ENCODE peak calls at places on chromosomes 4 and X, in ten cellular contexts. W is AG10803; A is effector memory CD4-positive, alpha-beta T cell; J is uterus; Z is sigmoid colon; O is left ventricle myocardium inferior; M is heart right ventricle; B is neural progenitor cell; X is GM23338; S is fibroblast of mammary gland. N is an unnamed sample.

GRCh38 chr4:68373513-68373912 is 23.6 kb upstream of the YTHDC1 start:
- DNase-seq in W (peak), A (peak), J (peak), Z (peak), O (peak), M (peak), B (peak), X (peak), S (peak), N (peak)

GRCh38 chr4:15765910-15766703 is 12.0 kb upstream of the CD38 start:
- DNase-seq in W (no peak), A (peak), J (no peak), Z (no peak), O (no peak), M (no peak), B (no peak), X (no peak), S (no peak), N (no peak)

GRCh38 chrX:110265624-110266023 is 52.3 kb downstream of the AMMECR1 start:
- DNase-seq in W (no peak), A (no peak), J (no peak), Z (no peak), O (no peak), M (no peak), B (no peak), X (no peak), S (no peak), N (no peak)

GRCh38 chrX:133923113-133923512 is 62.3 kb downstream of the GPC3 start:
- DNase-seq in W (no peak), A (no peak), J (no peak), Z (no peak), O (no peak), M (no peak), B (no peak), X (no peak), S (no peak), N (no peak)

GRCh38 chrX:123476636-123477219 is 256.1 kb downstream of the THOC2 start:
- DNase-seq in W (no peak), A (no peak), J (no peak), Z (no peak), O (no peak), M (no peak), B (no peak), X (peak), S (no peak), N (no peak)

GRCh38 chr4:73676136-73676535 is 55.9 kb upstream of the RASSF6 start:
- DNase-seq in W (no peak), A (no peak), J (no peak), Z (no peak), O (no peak), M (no peak), B (no peak), X (no peak), S (no peak), N (no peak)

GRCh38 chr4:82905205-82905604 is 4.7 kb downstream of the THAP9 start:
- DNase-seq in W (peak), A (no peak), J (no peak), Z (no peak), O (no peak), M (no peak), B (no peak), X (no peak), S (peak), N (no peak)

GRCh38 chr4:181820518-181820917 is 422.7 kb upstream of the TENM3 start:
- DNase-seq in W (no peak), A (no peak), J (no peak), Z (no peak), O (no peak), M (no peak), B (no peak), X (peak), S (no peak), N (no peak)

GRCh38 chrX:134603806-134604700 is 54.2 kb downstream of the PLAC1 start:
- DNase-seq in W (peak), A (no peak), J (peak), Z (no peak), O (no peak), M (no peak), B (no peak), X (peak), S (peak), N (no peak)

GRCh38 chr4:152348670-152349069 is 187.2 kb downstream of the FBXW7 start:
- DNase-seq in W (no peak), A (no peak), J (no peak), Z (no peak), O (no peak), M (no peak), B (peak), X (peak), S (peak), N (no peak)

GRCh38 chr4:156790866-156791265 is 180.7 kb downstream of the PDGFC start:
- DNase-seq in W (peak), A (no peak), J (no peak), Z (no peak), O (no peak), M (peak), B (peak), X (peak), S (peak), N (no peak)

GRCh38 chr4:42371306-42372063 is 25.8 kb upstream of the SHISA3 start:
- DNase-seq in W (peak), A (no peak), J (no peak), Z (no peak), O (no peak), M (peak), B (peak), X (peak), S (peak), N (no peak)

GRCh38 chr4:165288639-165289428 is 38.6 kb upstream of the MSMO1 start:
- DNase-seq in W (peak), A (no peak), J (no peak), Z (no peak), O (no peak), M (no peak), B (no peak), X (no peak), S (peak), N (no peak)

GRCh38 chr4:87003266-87003665 is 68.5 kb downstream of the AFF1 start:
- DNase-seq in W (no peak), A (no peak), J (no peak), Z (no peak), O (no peak), M (no peak), B (no peak), X (no peak), S (no peak), N (no peak)

GRCh38 chr4:87006531-87007344 is 71.9 kb downstream of the AFF1 start:
- DNase-seq in W (peak), A (peak), J (peak), Z (peak), O (peak), M (peak), B (peak), X (peak), S (peak), N (peak)

GRCh38 chr4:87007345-87008181 is 72.8 kb downstream of the AFF1 start:
- DNase-seq in W (no peak), A (peak), J (peak), Z (peak), O (peak), M (peak), B (peak), X (peak), S (peak), N (peak)

GRCh38 chr4:87005369-87005689 is 70.5 kb downstream of the AFF1 start:
- DNase-seq in W (peak), A (no peak), J (no peak), Z (no peak), O (no peak), M (no peak), B (no peak), X (no peak), S (no peak), N (no peak)

DNA sequence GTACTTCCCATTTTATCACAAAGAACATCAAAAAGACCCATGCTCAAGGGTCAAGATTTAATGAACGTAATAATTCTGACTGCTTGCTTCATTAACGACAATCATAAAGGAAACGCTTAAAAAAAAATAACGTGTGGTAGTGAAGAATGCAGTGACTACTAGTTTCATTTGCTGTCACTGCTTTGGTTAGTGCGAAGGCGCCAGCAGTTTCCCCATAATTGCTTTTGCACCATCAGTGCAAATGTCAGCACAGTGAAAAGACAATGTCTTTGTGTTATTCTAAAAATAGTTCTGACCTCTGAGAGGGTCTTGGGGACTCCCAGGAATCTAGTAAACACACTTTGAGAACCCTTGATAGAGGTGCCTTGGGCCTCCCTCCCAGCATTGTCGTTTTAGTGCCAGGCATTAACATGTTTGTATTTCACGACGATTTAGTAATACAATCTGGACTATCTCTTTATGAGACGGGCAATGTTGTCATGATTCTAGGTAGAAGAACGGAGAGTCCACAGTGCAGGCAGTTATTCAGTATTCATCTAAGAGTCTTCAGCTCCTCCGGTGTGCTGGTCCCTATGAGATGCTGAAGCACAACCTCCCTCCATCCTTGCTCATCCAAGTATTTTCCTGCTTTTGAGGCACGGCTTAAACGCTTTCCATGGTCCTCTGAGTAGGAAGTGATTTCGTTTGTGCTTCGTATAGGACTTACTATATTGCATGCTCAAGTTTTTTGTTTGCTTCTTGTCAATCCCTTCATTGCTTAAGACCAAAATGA is 71.1 kb downstream of the AFF1 start:
- DNase-seq in W (peak), A (no peak), J (no peak), Z (no peak), O (no peak), M (no peak), B (peak), X (peak), S (no peak), N (no peak)
- H3K4me3 ChIP-seq in W (peak), A (peak), J (peak), Z (peak), O (peak), M (peak), B (peak), X (peak), S (peak), N (peak)

GRCh38 chr4:25089058-25089763 is 58.5 kb upstream of the LGI2 start:
- DNase-seq in W (no peak), A (no peak), J (no peak), Z (no peak), O (no peak), M (no peak), B (no peak), X (no peak), S (no peak), N (no peak)
- H3K4me3 ChIP-seq in W (no peak), A (no peak), J (no peak), Z (peak), O (peak), M (peak), B (no peak), X (peak), S (no peak), N (no peak)

DNA sequence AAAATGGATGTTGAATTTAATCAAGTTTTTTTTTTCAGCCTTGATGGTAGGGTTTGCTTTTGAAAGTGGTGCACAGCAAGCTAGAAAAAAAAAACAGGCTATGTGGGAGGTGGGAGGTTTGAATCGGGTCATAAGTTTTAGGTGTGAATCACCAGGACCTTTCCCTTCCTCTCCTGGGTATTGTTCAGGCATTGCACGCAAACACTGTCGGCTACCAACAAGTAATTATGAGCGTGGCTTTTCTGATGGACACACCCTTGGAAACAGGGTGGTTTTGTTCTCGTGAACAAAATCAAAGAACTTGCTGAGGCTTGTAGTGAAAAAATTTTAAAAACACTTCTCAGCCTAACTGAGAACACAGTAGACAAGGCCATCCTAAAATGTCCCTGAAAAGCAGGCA is 18.1 kb downstream of the PIR start:
- DNase-seq in W (no peak), A (no peak), J (no peak), Z (no peak), O (no peak), M (no peak), B (no peak), X (no peak), S (peak), N (no peak)
- H3K4me3 ChIP-seq in W (no peak), A (no peak), J (no peak), Z (no peak), O (no peak), M (no peak), B (no peak), X (no peak), S (no peak), N (no peak)

GRCh38 chr4:70559216-70559830 is 32.7 kb upstream of the AMBN start:
- DNase-seq in W (peak), A (no peak), J (peak), Z (no peak), O (no peak), M (peak), B (peak), X (peak), S (peak), N (peak)
- H3K4me3 ChIP-seq in W (no peak), A (no peak), J (no peak), Z (no peak), O (no peak), M (no peak), B (no peak), X (no peak), S (no peak), N (no peak)

DNA sequence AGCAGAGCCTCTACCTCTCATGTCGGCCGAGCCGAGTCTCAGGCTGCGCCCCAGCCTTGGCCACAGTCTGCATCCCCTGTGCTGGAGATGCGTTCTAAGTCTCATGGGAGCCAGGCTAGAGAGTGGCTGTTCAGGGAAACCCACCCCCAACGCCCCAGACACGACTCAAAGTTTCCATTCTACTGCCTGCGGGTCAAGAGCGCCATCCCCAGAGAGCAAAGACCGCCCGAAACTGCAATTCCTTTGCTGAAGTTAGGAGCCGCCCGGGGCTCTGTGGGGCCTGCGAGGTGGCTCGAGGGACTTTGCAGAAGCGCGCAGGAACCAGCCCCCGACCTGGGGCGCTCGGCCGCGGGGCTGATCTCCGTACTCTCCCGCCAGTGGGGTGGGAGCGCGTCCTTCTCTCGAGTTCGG is 10.0 kb upstream of the ELF4 start:
- DNase-seq in W (no peak), A (no peak), J (no peak), Z (no peak), O (no peak), M (peak), B (peak), X (peak), S (no peak), N (no peak)
- H3K4me3 ChIP-seq in W (peak), A (peak), J (no peak), Z (peak), O (peak), M (peak), B (peak), X (peak), S (peak), N (peak)

N was measured in right lobe of liver.